ENCODE peak calls at places on chromosomes 3 and 15, in nine cellular contexts. One of them, this sample, is unnamed. For H3K4me1, the result is how much of the 10 kb centered on the place peaks cover.

GRCh38 chr3:98814799-98815450 is 51.8 kb downstream of the ST3GAL6 start:
- DNase-seq in transverse colon: no peak
- DNase-seq in ovary: no peak
- DNase-seq in A549: peak
- DNase-seq in HepG2: no peak
- DNase-seq in Peyer's patch: no peak
- DNase-seq in gastrocnemius medialis: no peak
- DNase-seq in body of pancreas: no peak
- DNase-seq in adrenal gland: no peak
- DNase-seq in this sample: no peak

GRCh38 chr3:126968995-126969385 is 13.9 kb upstream of the PLXNA1 start:
- DNase-seq in transverse colon: no peak
- DNase-seq in ovary: no peak
- DNase-seq in A549: no peak
- DNase-seq in HepG2: no peak
- DNase-seq in Peyer's patch: no peak
- DNase-seq in gastrocnemius medialis: no peak
- DNase-seq in body of pancreas: no peak
- DNase-seq in adrenal gland: no peak
- DNase-seq in this sample: no peak

GRCh38 chr3:32443471-32443870 is 51.8 kb downstream of the CMTM7 start:
- DNase-seq in transverse colon: no peak
- DNase-seq in ovary: no peak
- DNase-seq in A549: no peak
- DNase-seq in HepG2: no peak
- DNase-seq in Peyer's patch: no peak
- DNase-seq in gastrocnemius medialis: no peak
- DNase-seq in body of pancreas: no peak
- DNase-seq in adrenal gland: no peak
- DNase-seq in this sample: no peak

GRCh38 chr15:60338810-60339209 is 59.0 kb downstream of the ANXA2 start:
- DNase-seq in transverse colon: no peak
- DNase-seq in ovary: no peak
- DNase-seq in A549: no peak
- DNase-seq in HepG2: peak
- DNase-seq in Peyer's patch: no peak
- DNase-seq in gastrocnemius medialis: no peak
- DNase-seq in body of pancreas: no peak
- DNase-seq in adrenal gland: no peak
- DNase-seq in this sample: no peak

GRCh38 chr3:151697496-151697895 is 36.2 kb upstream of the AADACL2 start:
- DNase-seq in transverse colon: no peak
- DNase-seq in ovary: no peak
- DNase-seq in A549: peak
- DNase-seq in HepG2: no peak
- DNase-seq in Peyer's patch: no peak
- DNase-seq in gastrocnemius medialis: no peak
- DNase-seq in body of pancreas: no peak
- DNase-seq in adrenal gland: no peak
- DNase-seq in this sample: no peak

GRCh38 chr3:138089091-138089490 is 26.3 kb downstream of the DZIP1L start:
- DNase-seq in transverse colon: no peak
- DNase-seq in ovary: no peak
- DNase-seq in A549: no peak
- DNase-seq in HepG2: peak
- DNase-seq in Peyer's patch: no peak
- DNase-seq in gastrocnemius medialis: no peak
- DNase-seq in body of pancreas: no peak
- DNase-seq in adrenal gland: no peak
- DNase-seq in this sample: no peak

GRCh38 chr3:126986001-126986400 is 3.1 kb downstream of the PLXNA1 start:
- DNase-seq in transverse colon: no peak
- DNase-seq in ovary: no peak
- DNase-seq in A549: no peak
- DNase-seq in HepG2: no peak
- DNase-seq in Peyer's patch: no peak
- DNase-seq in gastrocnemius medialis: no peak
- DNase-seq in body of pancreas: peak
- DNase-seq in adrenal gland: peak
- DNase-seq in this sample: no peak

GRCh38 chr3:148970311-148970710 is 21.0 kb upstream of the GYG1 start:
- DNase-seq in transverse colon: no peak
- DNase-seq in ovary: no peak
- DNase-seq in A549: no peak
- DNase-seq in HepG2: no peak
- DNase-seq in Peyer's patch: no peak
- DNase-seq in gastrocnemius medialis: no peak
- DNase-seq in body of pancreas: no peak
- DNase-seq in adrenal gland: no peak
- DNase-seq in this sample: no peak

GRCh38 chr3:133805702-133806475 is at the start of gene SRPRB:
- DNase-seq in transverse colon: peak
- DNase-seq in ovary: peak
- DNase-seq in A549: peak
- DNase-seq in HepG2: peak
- DNase-seq in Peyer's patch: peak
- DNase-seq in gastrocnemius medialis: peak
- DNase-seq in body of pancreas: peak
- DNase-seq in adrenal gland: peak
- DNase-seq in this sample: peak
- TF ChIP-seq POLR2A in transverse colon: peak
- TF ChIP-seq POLR2A in ovary: peak
- TF ChIP-seq POLR2A in A549: peak
- TF ChIP-seq POLR2A in HepG2: peak
- TF ChIP-seq POLR2A in Peyer's patch: peak
- TF ChIP-seq POLR2A in gastrocnemius medialis: peak
- TF ChIP-seq POLR2A in body of pancreas: peak
- TF ChIP-seq POLR2A in adrenal gland: peak
- TF ChIP-seq POLR2A in this sample: no peak

DNA sequence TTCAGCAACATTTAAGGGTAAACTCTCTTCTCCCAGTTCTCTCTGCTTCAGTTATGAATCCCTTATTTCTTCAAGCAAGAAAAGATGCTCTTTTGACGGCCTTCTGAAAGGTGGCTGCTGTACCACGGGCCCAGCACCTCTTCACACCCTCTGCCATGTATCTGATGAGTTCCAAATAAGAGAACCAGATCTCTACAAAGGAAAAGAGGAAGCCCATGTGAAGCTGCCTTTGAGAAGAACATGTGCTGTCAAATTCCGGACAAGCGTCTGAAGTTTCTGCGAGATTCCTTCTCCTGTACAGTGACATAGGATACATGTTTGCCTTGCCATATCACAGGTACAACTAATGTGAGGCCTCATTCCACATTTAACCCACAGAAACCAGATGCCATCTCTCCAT is 59.2 kb downstream of the SH3BP5 start:
- DNase-seq in transverse colon: no peak
- DNase-seq in ovary: no peak
- DNase-seq in A549: no peak
- DNase-seq in HepG2: no peak
- DNase-seq in Peyer's patch: no peak
- DNase-seq in gastrocnemius medialis: no peak
- DNase-seq in body of pancreas: no peak
- DNase-seq in adrenal gland: no peak
- DNase-seq in this sample: no peak
- H3K4me1 ChIP-seq in transverse colon: under half
- H3K4me1 ChIP-seq in ovary: under half
- H3K4me1 ChIP-seq in A549: under half
- H3K4me1 ChIP-seq in HepG2: under half
- H3K4me1 ChIP-seq in Peyer's patch: under half
- H3K4me1 ChIP-seq in gastrocnemius medialis: under half
- H3K4me1 ChIP-seq in body of pancreas: under half
- H3K4me1 ChIP-seq in adrenal gland: under half
- H3K4me1 ChIP-seq in this sample: under half

GRCh38 chr3:119677641-119677934 is 382 bp upstream of the COX17 start:
- DNase-seq in transverse colon: no peak
- DNase-seq in ovary: no peak
- DNase-seq in A549: no peak
- DNase-seq in HepG2: no peak
- DNase-seq in Peyer's patch: no peak
- DNase-seq in gastrocnemius medialis: no peak
- DNase-seq in body of pancreas: no peak
- DNase-seq in adrenal gland: no peak
- DNase-seq in this sample: no peak
- TF ChIP-seq POLR2A in transverse colon: no peak
- TF ChIP-seq POLR2A in ovary: no peak
- TF ChIP-seq POLR2A in A549: no peak
- TF ChIP-seq POLR2A in HepG2: no peak
- TF ChIP-seq POLR2A in Peyer's patch: no peak
- TF ChIP-seq POLR2A in gastrocnemius medialis: no peak
- TF ChIP-seq POLR2A in body of pancreas: no peak
- TF ChIP-seq POLR2A in adrenal gland: no peak
- TF ChIP-seq POLR2A in this sample: no peak

GRCh38 chr15:99441871-99442267 is 123.9 kb upstream of the MEF2A start:
- DNase-seq in transverse colon: no peak
- DNase-seq in ovary: no peak
- DNase-seq in A549: no peak
- DNase-seq in HepG2: no peak
- DNase-seq in Peyer's patch: no peak
- DNase-seq in gastrocnemius medialis: no peak
- DNase-seq in body of pancreas: no peak
- DNase-seq in adrenal gland: no peak
- DNase-seq in this sample: peak

GRCh38 chr15:99439524-99439835 is 126.3 kb upstream of the MEF2A start:
- DNase-seq in transverse colon: no peak
- DNase-seq in ovary: peak
- DNase-seq in A549: no peak
- DNase-seq in HepG2: no peak
- DNase-seq in Peyer's patch: peak
- DNase-seq in gastrocnemius medialis: no peak
- DNase-seq in body of pancreas: no peak
- DNase-seq in adrenal gland: no peak
- DNase-seq in this sample: no peak

GRCh38 chr15:99440029-99440428 is 125.8 kb upstream of the MEF2A start:
- DNase-seq in transverse colon: no peak
- DNase-seq in ovary: peak
- DNase-seq in A549: no peak
- DNase-seq in HepG2: no peak
- DNase-seq in Peyer's patch: no peak
- DNase-seq in gastrocnemius medialis: no peak
- DNase-seq in body of pancreas: no peak
- DNase-seq in adrenal gland: no peak
- DNase-seq in this sample: no peak

GRCh38 chr15:99441427-99441766 is 124.4 kb upstream of the MEF2A start:
- DNase-seq in transverse colon: no peak
- DNase-seq in ovary: no peak
- DNase-seq in A549: no peak
- DNase-seq in HepG2: no peak
- DNase-seq in Peyer's patch: no peak
- DNase-seq in gastrocnemius medialis: no peak
- DNase-seq in body of pancreas: no peak
- DNase-seq in adrenal gland: no peak
- DNase-seq in this sample: no peak

DNA sequence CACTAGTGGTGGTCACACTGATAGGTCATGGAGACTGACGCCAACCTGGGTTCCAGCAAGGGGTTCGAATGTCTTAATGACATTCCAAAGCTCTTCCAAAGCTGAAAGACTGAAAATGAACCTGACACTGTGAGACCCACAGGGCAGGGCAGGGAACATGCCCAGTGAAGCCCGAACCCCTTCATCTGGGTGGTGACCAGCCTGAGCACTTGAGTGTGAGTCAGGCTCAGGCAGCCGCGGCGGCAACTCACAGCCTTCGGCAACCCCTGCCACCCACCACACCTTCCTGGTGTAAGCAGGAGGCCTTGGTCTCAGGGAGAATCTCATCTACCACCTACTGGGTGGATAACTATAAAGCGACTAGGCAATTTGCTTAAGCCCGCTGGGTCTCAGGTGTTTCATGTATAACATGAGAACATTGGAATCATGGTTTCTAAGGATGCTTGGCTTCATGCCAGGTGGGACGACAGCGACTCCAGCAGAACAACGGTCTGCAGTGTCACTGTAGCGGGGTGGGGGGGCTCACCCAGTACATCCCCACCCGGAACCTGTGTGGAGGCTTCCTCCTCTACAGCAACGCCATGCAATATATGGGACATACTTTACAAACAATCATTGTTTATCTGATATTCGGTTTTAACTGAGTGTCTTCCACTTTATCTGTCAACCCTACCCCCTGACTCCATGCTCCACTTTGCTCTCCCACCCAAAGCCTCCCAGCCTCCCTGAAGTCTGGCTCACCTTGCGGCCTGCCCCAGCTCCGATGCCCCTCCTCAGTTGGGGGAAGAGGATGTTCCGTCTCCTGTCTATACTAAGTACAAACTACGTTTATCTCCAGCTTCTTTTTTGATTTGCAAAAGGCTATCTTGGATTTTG is 125.0 kb upstream of the MEF2A start:
- DNase-seq in transverse colon: no peak
- DNase-seq in ovary: peak
- DNase-seq in A549: no peak
- DNase-seq in HepG2: no peak
- DNase-seq in Peyer's patch: peak
- DNase-seq in gastrocnemius medialis: no peak
- DNase-seq in body of pancreas: no peak
- DNase-seq in adrenal gland: no peak
- DNase-seq in this sample: no peak
- H3K4me1 ChIP-seq in transverse colon: under half
- H3K4me1 ChIP-seq in ovary: under half
- H3K4me1 ChIP-seq in A549: under half
- H3K4me1 ChIP-seq in HepG2: under half
- H3K4me1 ChIP-seq in Peyer's patch: under half
- H3K4me1 ChIP-seq in gastrocnemius medialis: under half
- H3K4me1 ChIP-seq in body of pancreas: under half
- H3K4me1 ChIP-seq in adrenal gland: under half
- H3K4me1 ChIP-seq in this sample: under half

This sample was measured in thyroid gland.